ENCODE peak calls at places on chromosomes 3 and 15, in seven cellular contexts. V is activated T-helper 9 cell treated with anti-CD3 and anti-CD28 coated beads, Interleukin-2, amount 50 U/mL, for 16 hours; J is uterus; M is GM23248; W is stimulated activated CD4-positive, alpha-beta T cell treated with anti-CD3 and anti-CD28 coated beads, Interleukin-1b, Interleukin-23, amount 100 ng/mL, for 24 hours; S is non-pigmented ciliary epithelial cell; X is GM06990. O is an unnamed sample.

GRCh38 chr3:157948605-157949383 is 157.4 kb downstream of the SHOX2 start:
- DNase-seq in V (no peak), J (no peak), M (no peak), W (no peak), S (no peak), X (no peak), O (no peak)

GRCh38 chr3:157261000-157261399 is 101.1 kb upstream of the CCNL1 start:
- DNase-seq in V (no peak), J (no peak), M (peak; percentile 44), W (no peak), S (no peak), X (no peak), O (no peak)

GRCh38 chr3:481680-482079 is 285.1 kb downstream of the CHL1 start:
- DNase-seq in V (no peak), J (no peak), M (peak; percentile 42), W (no peak), S (no peak), X (no peak), O (no peak)

GRCh38 chr15:40280260-40281056 is 2.4 kb downstream of the ANKRD63 start:
- DNase-seq in V (no peak), J (no peak), M (no peak), W (no peak), S (no peak), X (no peak), O (no peak)

GRCh38 chr15:96331942-96332853 is 1.7 kb downstream of the NR2F2 start:
- DNase-seq in V (no peak), J (no peak), M (peak; percentile 84), W (no peak), S (no peak), X (no peak), O (peak; percentile 70)

GRCh38 chr3:33355611-33356010 is 78.4 kb downstream of the FBXL2 start:
- DNase-seq in V (no peak), J (no peak), M (peak; percentile 83), W (no peak), S (no peak), X (no peak), O (peak; percentile 34)

GRCh38 chr3:183069086-183069485 is 30.2 kb downstream of the MCCC1 start:
- DNase-seq in V (no peak), J (no peak), M (no peak), W (no peak), S (no peak), X (no peak), O (no peak)

GRCh38 chr15:43469867-43470266 is 23.1 kb downstream of the TP53BP1 start:
- DNase-seq in V (no peak), J (no peak), M (peak; percentile 76), W (no peak), S (peak; percentile 52), X (no peak), O (peak; percentile 78)

GRCh38 chr15:91491131-91491950 is 362.2 kb upstream of the SLCO3A1 start:
- DNase-seq in V (no peak), J (no peak), M (peak; percentile 12), W (no peak), S (no peak), X (no peak), O (no peak)

GRCh38 chr15:52208306-52208946 is 17.2 kb upstream of the GNB5 start:
- DNase-seq in V (peak; percentile 43), J (peak; percentile 41), M (peak; percentile 81), W (peak; percentile 66), S (no peak), X (no peak), O (peak; percentile 83)

GRCh38 chr15:39028069-39028468 is 463.5 kb upstream of the RASGRP1 start:
- DNase-seq in V (no peak), J (no peak), M (peak; percentile 86), W (no peak), S (no peak), X (no peak), O (peak; percentile 81)

GRCh38 chr3:160180581-160181216 is 44.5 kb upstream of the C3orf80 start:
- DNase-seq in V (no peak), J (peak; percentile 36), M (peak; percentile 83), W (no peak), S (no peak), X (no peak), O (peak; percentile 52)

GRCh38 chr3:9040996-9041395 is 77.7 kb upstream of the RAD18 start:
- DNase-seq in V (no peak), J (no peak), M (peak; percentile 47), W (no peak), S (no peak), X (no peak), O (no peak)

GRCh38 chr3:13524979-13525669 is 23.8 kb upstream of the FBLN2 start:
- DNase-seq in V (no peak), J (peak; percentile 44), M (peak; percentile 90), W (no peak), S (no peak), X (no peak), O (no peak)

O was measured in ELR.